ENCODE peak calls at places on chromosomes 4 and X, in four cellular contexts. X is K562, N is endothelial cell of umbilical vein, F is GM12878. L is an unnamed sample.

GRCh38 chrX:129781134-129782014 is 1.6 kb downstream of the SASH3 start:
- DNase-seq in X (no peak), F (peak; percentile 83), N (no peak), L (no peak)

GRCh38 chrX:136909119-136909705 is 28.7 kb upstream of the RBMX start:
- DNase-seq in N (peak; percentile 72), X (peak; percentile 93), F (peak; percentile 12), L (peak; percentile 45)

GRCh38 chr4:78032446-78032845 is 24.7 kb upstream of the FRAS1 start:
- DNase-seq in F (no peak), N (no peak), X (no peak), L (no peak)

GRCh38 chr4:118288097-118288496 is 64.7 kb downstream of the PRSS12 start:
- DNase-seq in F (no peak), X (no peak), N (no peak), L (peak; percentile 97)

GRCh38 chr4:153603258-153603657 is 80.8 kb upstream of the TLR2 start:
- DNase-seq in X (no peak), N (no peak), F (no peak), L (no peak)

GRCh38 chrX:114626323-114626722 is 42.4 kb downstream of the HTR2C start:
- DNase-seq in F (no peak), N (peak; percentile 4), X (peak; percentile 10), L (peak; percentile 3)

GRCh38 chrX:105150036-105150435 is 70.5 kb downstream of the TEX13A start:
- DNase-seq in X (no peak), N (no peak), F (no peak), L (no peak)

GRCh38 chr4:189828298-189828697 is 112.4 kb upstream of the FRG1 start:
- DNase-seq in N (no peak), F (no peak), X (no peak), L (no peak)

GRCh38 chr4:73705056-73705432 is 35.3 kb upstream of the CXCL8 start:
- DNase-seq in F (no peak), N (peak; percentile 71), X (no peak), L (peak; percentile 81)

GRCh38 chrX:39819921-39820849 is 277.6 kb downstream of the BCOR start:
- DNase-seq in N (peak; percentile 1), F (no peak), X (no peak), L (no peak)

GRCh38 chr4:141637565-141637964 is 1.2 kb downstream of the IL15 start:
- DNase-seq in F (no peak), X (no peak), N (no peak), L (no peak)

GRCh38 chrX:140983730-140984129 is 18.7 kb upstream of the SPANXB1 start:
- DNase-seq in X (no peak), N (no peak), F (no peak), L (no peak)

GRCh38 chr4:67680568-67681222 is 20.3 kb downstream of the UBA6 start:
- DNase-seq in X (no peak), N (no peak), F (no peak), L (peak; percentile 31)

GRCh38 chr4:71550220-71551190 is 211.7 kb downstream of the SLC4A4 start:
- DNase-seq in N (no peak), F (no peak), X (no peak), L (peak; percentile 84)

GRCh38 chrX:72381439-72382198 is 75.9 kb upstream of the CITED1 start:
- DNase-seq in N (peak; percentile 91), X (no peak), F (no peak), L (no peak)

GRCh38 chr4:173516621-173517612 is 13.1 kb downstream of the HAND2 start:
- DNase-seq in N (no peak), X (no peak), F (no peak), L (no peak)

GRCh38 chr4:52372747-52373146 is 286.4 kb downstream of the USP46 start:
- DNase-seq in N (no peak), F (no peak), X (no peak), L (no peak)

GRCh38 chrX:38806054-38806389 is 4.8 kb downstream of the MID1IP1 start:
- DNase-seq in X (peak; percentile 26), F (no peak), N (no peak), L (no peak)

GRCh38 chrX:76987381-76987780 is 459.8 kb upstream of the FGF16 start:
- DNase-seq in X (no peak), N (no peak), F (no peak), L (no peak)

GRCh38 chr4:175946472-175947116 is 119.0 kb upstream of the WDR17 start:
- DNase-seq in X (no peak), N (peak; percentile 12), F (no peak), L (no peak)

GRCh38 chr4:156723951-156724668 is 247.5 kb downstream of the PDGFC start:
- DNase-seq in X (no peak), F (no peak), N (no peak), L (no peak)

GRCh38 chrX:131271274-131271673 is 17.8 kb downstream of the IGSF1 start:
- DNase-seq in X (no peak), N (no peak), F (no peak), L (no peak)

GRCh38 chr4:80011636-80012236 is 61.3 kb downstream of the ANTXR2 start:
- DNase-seq in X (no peak), N (peak; percentile 85), F (no peak), L (peak; percentile 94)

GRCh38 chr4:140174535-140174934 is 20.6 kb upstream of the MAML3 start:
- DNase-seq in X (no peak), N (no peak), F (no peak), L (no peak)

GRCh38 chr4:134189949-134190348 is 11.6 kb downstream of the PABPC4L start:
- DNase-seq in F (no peak), N (no peak), X (no peak), L (no peak)

GRCh38 chr4:82652062-82652461 is 90.3 kb upstream of the TMEM150C start:
- DNase-seq in N (peak; percentile 55), F (no peak), X (no peak), L (peak; percentile 23)

GRCh38 chrX:21374994-21375794 is 976 bp downstream of the CNKSR2 start:
- DNase-seq in F (no peak), N (no peak), X (no peak), L (no peak)

GRCh38 chrX:136627381-136627780 is 20.6 kb upstream of the CD40LG start:
- DNase-seq in X (no peak), N (no peak), F (no peak), L (no peak)

GRCh38 chr4:76791479-76791878 is 106.5 kb downstream of the SOWAHB start:
- DNase-seq in N (no peak), F (no peak), X (no peak), L (no peak)

GRCh38 chr4:114400531-114400930 is 198.1 kb upstream of the UGT8 start:
- DNase-seq in X (no peak), F (no peak), N (no peak), L (no peak)

GRCh38 chrX:154486396-154487207 is at the start of gene UBL4A:
- DNase-seq in N (peak; percentile 15), F (no peak), X (peak; percentile 69), L (peak; percentile 11)

GRCh38 chr4:52643846-52644245 is 15.3 kb downstream of the USP46 start:
- DNase-seq in X (no peak), N (peak; percentile 44), F (no peak), L (peak; percentile 78)

GRCh38 chr4:162497564-162498167 is 333.9 kb upstream of the FSTL5 start:
- DNase-seq in F (no peak), N (peak; percentile 24), X (peak; percentile 4), L (peak; percentile 42)

DNA sequence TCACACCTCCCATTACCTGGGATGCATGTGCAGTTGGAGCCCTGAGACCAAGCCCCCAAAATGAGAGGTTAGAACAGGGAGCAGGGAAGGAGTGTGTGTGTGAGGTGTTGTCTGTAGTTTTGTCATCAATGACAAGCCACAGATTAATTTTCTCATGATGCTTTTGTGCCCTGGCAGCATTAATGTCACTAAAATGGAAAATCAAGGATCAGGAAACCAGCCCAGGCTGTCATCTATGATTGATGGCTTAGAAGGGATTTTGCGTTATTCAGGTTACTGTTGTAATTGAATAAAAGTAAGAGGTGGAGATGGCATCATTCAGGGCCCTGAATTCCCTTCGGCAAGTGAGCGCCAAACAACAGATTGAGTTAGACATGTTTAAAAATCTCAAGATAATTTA is 130.5 kb upstream of the C1QTNF7 start:
- DNase-seq in F (no peak), N (no peak), X (no peak), L (no peak)
- TF ChIP-seq FOS in F (no peak), N (no peak), X (no peak), L (no peak)

GRCh38 chr4:150863456-150863855 is 151.6 kb downstream of the LRBA start:
- DNase-seq in N (no peak), F (no peak), X (no peak), L (no peak)

GRCh38 chr4:150862829-150863228 is 152.3 kb downstream of the LRBA start:
- DNase-seq in N (no peak), F (no peak), X (no peak), L (no peak)

DNA sequence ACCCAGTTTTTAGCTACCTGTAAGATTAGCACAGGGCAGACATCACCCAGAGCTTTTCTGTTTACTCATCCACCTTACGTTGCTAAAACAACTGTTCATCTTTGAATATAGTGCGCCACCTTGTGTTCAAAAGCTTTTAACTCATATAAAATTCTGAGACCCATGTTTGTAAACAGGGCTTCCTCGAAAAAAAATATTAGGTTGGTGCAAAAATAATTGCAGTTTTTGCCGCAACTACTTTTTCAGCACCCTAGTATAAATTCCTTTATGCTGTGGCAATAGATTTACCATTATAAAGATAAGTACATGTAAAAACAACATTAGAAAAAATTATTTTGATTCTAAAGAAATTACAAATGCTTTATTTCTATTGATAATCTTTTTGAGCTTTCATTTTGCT is 147.9 kb downstream of the LRBA start:
- DNase-seq in F (peak; percentile 41), N (peak; percentile 84), X (peak; percentile 44), L (peak; percentile 81)
- TF ChIP-seq CTCF in F (peak; percentile 46), N (peak; percentile 30), X (peak; percentile 78), L (peak; percentile 76)

DNA sequence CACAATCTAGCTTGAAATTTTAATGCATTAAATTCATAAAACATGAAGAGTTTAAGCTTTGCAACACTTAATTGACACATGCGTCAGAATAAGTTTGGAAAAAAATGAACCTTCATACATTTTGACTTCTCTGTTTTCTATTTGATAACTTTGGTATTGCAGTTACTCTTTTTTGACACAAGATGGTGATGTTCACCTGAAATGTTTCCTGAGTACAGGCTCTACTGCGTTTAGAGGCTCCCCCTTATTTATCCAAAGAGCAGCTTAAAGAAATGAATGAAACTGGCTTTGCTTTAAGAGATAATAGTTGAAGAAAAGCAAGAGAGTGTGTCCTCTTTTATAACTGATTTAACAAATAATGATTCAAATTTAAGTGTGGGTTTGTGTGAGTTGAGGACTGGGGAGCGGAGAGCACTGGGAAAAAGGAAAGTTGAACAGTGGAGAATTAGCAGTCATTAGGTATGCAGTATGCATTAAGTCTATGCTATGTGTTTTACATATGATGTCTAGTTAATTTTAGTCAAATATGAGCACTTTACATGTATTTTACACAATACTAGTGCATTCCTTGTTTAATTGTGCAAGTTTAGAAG is 180.6 kb upstream of the NUDT6 start:
- DNase-seq in X (peak; percentile 37), N (peak; percentile 52), F (no peak), L (peak; percentile 69)
- TF ChIP-seq FOS in X (no peak), N (no peak), F (no peak), L (no peak)

DNA sequence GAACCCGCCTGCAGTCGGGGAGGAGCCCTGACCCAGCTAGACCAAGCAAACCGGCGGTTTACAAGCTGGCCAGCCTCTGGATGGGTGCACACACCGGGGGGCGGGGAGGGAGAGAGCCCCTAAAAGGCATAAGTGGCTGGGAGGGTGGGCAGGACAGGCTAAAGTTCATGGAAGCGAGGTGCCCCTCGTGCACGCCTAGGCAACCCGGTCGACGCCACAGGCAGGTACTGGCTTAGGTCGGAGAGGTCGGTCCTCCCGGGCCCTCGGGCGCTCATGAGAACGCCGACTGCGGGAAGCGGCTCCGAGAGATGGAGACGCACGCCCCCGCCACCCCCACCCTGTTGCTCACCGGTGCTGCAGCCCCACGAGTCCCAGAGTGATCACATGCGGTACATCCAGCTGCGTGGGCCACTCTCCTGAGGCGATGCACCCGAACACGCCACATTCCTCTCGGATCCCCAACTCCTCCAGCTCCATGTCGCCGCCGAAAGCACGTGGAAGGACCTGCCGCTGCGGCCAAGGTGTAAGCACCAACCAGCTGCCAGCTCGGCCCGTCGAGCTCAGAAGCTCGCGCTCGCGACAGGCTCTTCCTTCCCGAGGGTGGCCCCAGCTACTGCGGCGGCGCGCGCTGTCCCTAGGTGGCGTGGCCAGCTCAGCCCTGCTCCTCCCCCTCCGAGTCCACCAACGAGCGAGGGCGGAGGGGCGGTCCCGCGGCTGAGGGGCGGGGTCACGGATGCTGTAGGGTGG is at the start of gene PPAT:
- DNase-seq in X (peak; percentile 95), F (peak; percentile 94), N (peak; percentile 100), L (peak; percentile 95)
- TF ChIP-seq CTCF in X (peak; percentile 19), F (no peak), N (peak; percentile 25), L (peak; percentile 20)